ENCODE peak calls at places on chromosomes 5 and 9, in nine cellular contexts. L is lower leg skin, B is tibial artery, F is GM10248, A is retinal pigment epithelial cell, X is progenitor cell of endocrine pancreas, I is nephron progenitor cell, E is AG04449, Z is endothelial cell of umbilical vein. V is an unnamed sample.

GRCh38 chr5:132094393-132095076 is 20.9 kb downstream of the CSF2 start:
- DNase-seq in L (peak), B (no peak), F (no peak), A (peak), X (no peak), I (no peak), E (peak), Z (peak), V (no peak)

GRCh38 chr9:136977223-136978072 is at the start of gene PTGDS:
- DNase-seq in L (no peak), B (no peak), F (no peak), A (no peak), X (no peak), I (peak), E (no peak), Z (no peak), V (no peak)

GRCh38 chr9:104329245-104329644 is 174.8 kb upstream of the OR13F1 start:
- DNase-seq in L (no peak), B (no peak), F (no peak), A (no peak), X (no peak), I (no peak), E (no peak), Z (no peak), V (no peak)

GRCh38 chr9:134690946-134691694 is 49.5 kb downstream of the COL5A1 start:
- DNase-seq in L (no peak), B (no peak), F (no peak), A (no peak), X (no peak), I (no peak), E (no peak), Z (no peak), V (no peak)

GRCh38 chr9:129323376-129323998 is 145.4 kb upstream of the IER5L start:
- DNase-seq in L (peak), B (peak), F (no peak), A (no peak), X (no peak), I (no peak), E (no peak), Z (no peak), V (no peak)

GRCh38 chr5:16483361-16483760 is 17.8 kb upstream of the ZNF622 start:
- DNase-seq in L (no peak), B (no peak), F (no peak), A (no peak), X (no peak), I (no peak), E (no peak), Z (no peak), V (no peak)

GRCh38 chr9:79524266-79524665 is 47.5 kb upstream of the TLE4 start:
- DNase-seq in L (no peak), B (no peak), F (no peak), A (no peak), X (no peak), I (no peak), E (no peak), Z (no peak), V (no peak)

GRCh38 chr5:73605223-73606087 is 20.5 kb upstream of the ARHGEF28 start:
- DNase-seq in L (no peak), B (no peak), F (no peak), A (no peak), X (no peak), I (no peak), E (no peak), Z (peak), V (no peak)

GRCh38 chr5:181045316-181045715 is 5.2 kb downstream of the BTNL9 start:
- DNase-seq in L (no peak), B (no peak), F (no peak), A (no peak), X (no peak), I (no peak), E (no peak), Z (no peak), V (no peak)

GRCh38 chr9:18331808-18332209 is 142.1 kb upstream of the ADAMTSL1 start:
- DNase-seq in L (no peak), B (no peak), F (no peak), A (peak), X (no peak), I (no peak), E (no peak), Z (peak), V (no peak)

GRCh38 chr5:141855265-141856029 is 22.8 kb downstream of the PCDH1 start:
- DNase-seq in L (no peak), B (peak), F (no peak), A (no peak), X (no peak), I (peak), E (no peak), Z (no peak), V (no peak)

GRCh38 chr9:137972355-137972987 is 94.9 kb downstream of the CACNA1B start:
- DNase-seq in L (no peak), B (peak), F (no peak), A (no peak), X (no peak), I (no peak), E (no peak), Z (no peak), V (no peak)

GRCh38 chr5:180959661-180960060 is 29.0 kb upstream of the BTNL3 start:
- DNase-seq in L (no peak), B (no peak), F (no peak), A (no peak), X (no peak), I (no peak), E (no peak), Z (no peak), V (no peak)

GRCh38 chr5:90161399-90161798 is 248.2 kb downstream of the CETN3 start:
- DNase-seq in L (no peak), B (peak), F (peak), A (no peak), X (no peak), I (peak), E (no peak), Z (peak), V (peak)
- TF ChIP-seq CTCF in L (no peak), B (no peak), F (peak), A (peak), X (peak), I (peak), E (peak), Z (peak), V (peak)

GRCh38 chr9:87498046-87498815 is 564 bp downstream of the DAPK1 start:
- DNase-seq in L (peak), B (no peak), F (peak), A (no peak), X (peak), I (peak), E (no peak), Z (peak), V (peak)
- TF ChIP-seq CTCF in L (no peak), B (no peak), F (no peak), A (peak), X (peak), I (peak), E (no peak), Z (peak), V (no peak)

GRCh38 chr5:2579126-2579525 is 172.4 kb downstream of the IRX2 start:
- DNase-seq in L (peak), B (no peak), F (no peak), A (no peak), X (no peak), I (no peak), E (no peak), Z (no peak), V (no peak)
- TF ChIP-seq CTCF in L (no peak), B (no peak), F (no peak), A (no peak), X (no peak), I (no peak), E (no peak), Z (no peak), V (no peak)

DNA sequence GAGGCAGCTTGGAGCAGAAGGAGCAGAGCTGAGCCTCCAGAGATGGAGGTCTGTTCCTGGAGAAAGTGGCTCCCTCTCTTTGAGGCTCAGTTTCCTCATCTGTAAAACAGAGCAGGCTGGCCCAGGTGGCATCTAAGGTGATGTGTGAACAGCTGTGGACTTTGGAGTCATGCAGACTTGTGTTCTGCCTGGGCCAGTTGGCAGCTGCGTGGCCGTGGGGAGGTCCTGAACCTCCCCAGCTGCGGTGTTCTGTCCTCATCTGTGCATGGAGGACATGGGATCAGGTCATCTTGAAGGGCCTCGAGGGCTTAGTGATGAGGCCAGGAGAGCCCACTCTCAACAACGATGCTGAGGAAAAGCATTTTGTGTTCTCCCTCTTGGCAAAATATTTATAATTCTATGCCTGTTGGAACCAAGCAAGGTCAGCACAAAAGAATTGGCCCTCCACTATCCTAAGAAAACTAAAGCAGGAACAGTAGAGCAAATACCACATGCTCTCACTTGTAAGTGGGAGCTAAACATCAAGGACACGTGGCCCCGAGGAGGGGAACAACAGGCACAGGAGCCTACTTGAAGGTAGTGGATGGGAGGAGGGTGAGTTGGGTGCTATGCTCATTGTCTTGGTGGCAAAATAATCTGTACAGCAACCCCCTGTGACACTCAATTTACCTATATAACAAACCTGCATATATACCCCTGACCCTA is 63.2 kb upstream of the COL15A1 start:
- DNase-seq in L (peak), B (no peak), F (no peak), A (no peak), X (no peak), I (no peak), E (no peak), Z (no peak), V (no peak)
- TF ChIP-seq CTCF in L (no peak), B (no peak), F (no peak), A (no peak), X (no peak), I (no peak), E (no peak), Z (no peak), V (no peak)

GRCh38 chr9:88388886-88389617 is 808 bp downstream of the SPIN1 start:
- DNase-seq in L (no peak), B (peak), F (peak), A (no peak), X (peak), I (peak), E (no peak), Z (peak), V (peak)
- TF ChIP-seq CTCF in L (no peak), B (no peak), F (no peak), A (no peak), X (no peak), I (no peak), E (no peak), Z (no peak), V (no peak)

DNA sequence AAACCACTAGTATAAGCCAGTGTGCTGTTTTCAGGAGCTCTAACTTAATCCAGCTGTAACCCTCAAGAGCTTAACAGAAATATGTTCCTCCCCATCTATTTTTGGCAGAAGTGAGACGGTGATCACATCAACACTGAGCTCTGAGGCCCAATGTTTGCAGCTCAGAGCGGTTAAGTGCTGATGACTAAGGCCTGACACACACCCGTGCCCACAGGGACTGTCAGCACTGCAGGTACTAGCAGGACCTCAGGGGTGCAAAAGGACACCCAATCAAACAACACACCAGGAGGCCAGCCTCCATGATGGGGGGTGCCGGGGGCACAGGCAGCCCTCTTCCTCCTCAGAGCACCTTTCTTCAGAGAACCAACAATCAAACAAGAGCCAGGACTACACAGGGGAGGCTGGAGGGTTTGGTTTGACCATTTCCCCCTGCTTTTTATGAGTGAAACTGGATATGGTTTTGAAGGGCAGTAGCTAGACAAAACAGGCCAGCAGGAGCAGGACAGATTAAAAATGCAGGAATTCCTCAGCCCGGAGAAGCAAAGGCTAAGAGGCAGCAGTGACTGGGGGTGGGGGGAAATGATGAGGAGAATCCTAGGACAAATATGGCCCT is 61.3 kb downstream of the RAPGEF1 start:
- DNase-seq in L (peak), B (peak), F (peak), A (peak), X (no peak), I (no peak), E (peak), Z (peak), V (peak)
- TF ChIP-seq CTCF in L (no peak), B (no peak), F (no peak), A (no peak), X (no peak), I (no peak), E (no peak), Z (no peak), V (no peak)

DNA sequence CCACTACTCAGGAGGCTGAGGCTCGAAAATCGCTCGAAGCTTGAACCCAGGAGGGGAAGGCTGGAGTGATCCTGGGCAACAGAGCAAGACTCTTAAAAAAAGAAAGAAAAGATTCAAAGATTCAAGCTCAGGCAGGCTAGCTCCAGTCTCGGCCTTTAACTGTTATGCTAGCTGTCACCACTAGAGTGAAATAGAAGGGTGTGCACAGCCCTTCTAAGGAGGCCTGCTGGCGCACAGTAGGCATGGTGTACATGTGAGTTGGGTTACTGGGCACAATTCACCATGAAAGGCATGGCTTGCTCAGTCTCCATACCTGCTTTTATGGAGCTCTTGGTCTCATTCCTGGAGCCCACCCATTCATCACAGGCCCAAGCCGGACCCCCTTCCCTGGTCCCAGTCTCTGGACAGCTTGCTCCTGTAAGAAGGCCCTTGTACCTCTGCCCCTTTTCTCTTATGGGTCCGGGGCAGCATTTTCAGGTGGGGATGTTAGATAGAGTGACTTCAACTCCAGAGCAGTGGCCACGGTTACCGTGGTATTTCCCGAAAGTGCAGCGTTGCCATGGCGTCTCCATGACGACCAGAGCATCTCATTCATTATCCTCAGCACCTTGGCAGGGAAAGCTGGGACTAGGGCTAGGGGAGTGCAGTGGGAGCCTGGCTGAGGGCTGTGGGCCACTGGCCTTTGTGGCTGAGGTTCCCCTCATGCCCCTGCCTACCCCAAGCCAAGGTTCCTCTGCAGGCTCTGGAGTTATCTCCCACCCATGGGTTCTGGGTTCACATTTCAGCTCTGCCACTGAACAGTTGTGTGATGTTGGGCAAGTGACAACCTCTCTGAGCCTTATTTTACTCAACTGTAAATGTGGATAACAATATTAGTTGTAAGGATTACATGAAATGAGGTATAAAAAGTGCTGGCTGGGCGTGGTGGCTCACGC is 5.7 kb downstream of the NDST1 start:
- DNase-seq in L (no peak), B (no peak), F (no peak), A (no peak), X (no peak), I (peak), E (no peak), Z (no peak), V (no peak)
- TF ChIP-seq CTCF in L (no peak), B (no peak), F (no peak), A (peak), X (peak), I (peak), E (no peak), Z (peak), V (no peak)

V was measured in GM20000.